ENCODE peak calls at places on chromosomes 7 and 10, in ten cellular contexts. D is HL-60; J is neuronal stem cell; I is right cardiac atrium; R is mammary epithelial cell; X is CD8-positive, alpha-beta T cell; S is fibroblast of lung; K is H9; Z is left ventricle myocardium inferior; N is upper lobe of right lung. P is an unnamed sample. For H3K27me3, the result is how much of the 10 kb centered on the place peaks cover.

GRCh38 chr10:78763651-78764395 is 304.9 kb upstream of the ZMIZ1 start:
- DNase-seq in D (no peak), J (no peak), I (peak), R (no peak), X (no peak), S (no peak), K (no peak), Z (peak), N (peak), P (no peak)

GRCh38 chr10:34474060-34474376 is 341.1 kb downstream of the PARD3 start:
- DNase-seq in D (no peak), J (no peak), I (no peak), R (peak), X (no peak), S (peak), K (no peak), Z (no peak), N (no peak), P (no peak)

GRCh38 chr10:112739219-112739969 is 210.7 kb upstream of the TCF7L2 start:
- DNase-seq in D (no peak), J (no peak), I (no peak), R (no peak), X (no peak), S (no peak), K (no peak), Z (no peak), N (no peak), P (no peak)

GRCh38 chr7:144519900-144520299 is 116.4 kb upstream of the NOBOX start:
- DNase-seq in D (no peak), J (no peak), I (no peak), R (no peak), X (no peak), S (no peak), K (no peak), Z (no peak), N (no peak), P (no peak)

GRCh38 chr7:7425321-7425720 is 110.4 kb downstream of the COL28A1 start:
- DNase-seq in D (no peak), J (no peak), I (no peak), R (no peak), X (no peak), S (no peak), K (no peak), Z (no peak), N (no peak), P (no peak)

GRCh38 chr7:129902788-129903422 is 49.9 kb downstream of the UBE2H start:
- DNase-seq in D (no peak), J (no peak), I (no peak), R (no peak), X (no peak), S (peak), K (no peak), Z (no peak), N (no peak), P (no peak)

GRCh38 chr7:136045181-136045580 is 68.0 kb upstream of the MTPN start:
- DNase-seq in D (no peak), J (no peak), I (no peak), R (no peak), X (no peak), S (no peak), K (no peak), Z (no peak), N (no peak), P (no peak)

GRCh38 chr10:29096303-29096824 is 192.5 kb upstream of the LYZL1 start:
- DNase-seq in D (no peak), J (no peak), I (no peak), R (no peak), X (no peak), S (no peak), K (no peak), Z (no peak), N (no peak), P (no peak)

GRCh38 chr10:132321726-132322125 is 10.3 kb upstream of the LRRC27 start:
- DNase-seq in D (no peak), J (no peak), I (peak), R (no peak), X (no peak), S (no peak), K (no peak), Z (no peak), N (peak), P (no peak)

GRCh38 chr10:86900955-86901354 is 56.5 kb downstream of the MMRN2 start:
- DNase-seq in D (no peak), J (no peak), I (peak), R (no peak), X (no peak), S (peak), K (no peak), Z (peak), N (peak), P (no peak)

GRCh38 chr7:149787428-149788299 is 14.3 kb upstream of the ZNF467 start:
- DNase-seq in D (no peak), J (no peak), I (peak), R (no peak), X (no peak), S (no peak), K (peak), Z (no peak), N (no peak), P (no peak)

GRCh38 chr7:5699951-5700384 is 81.5 kb downstream of the RNF216 start:
- DNase-seq in D (no peak), J (no peak), I (no peak), R (peak), X (peak), S (peak), K (no peak), Z (no peak), N (no peak), P (no peak)

GRCh38 chr7:142629588-142630260 is 119.5 kb upstream of the PRSS1 start:
- DNase-seq in D (no peak), J (no peak), I (no peak), R (no peak), X (no peak), S (peak), K (no peak), Z (no peak), N (no peak), P (peak)

GRCh38 chr10:86306628-86307278 is 59.8 kb downstream of the GRID1 start:
- DNase-seq in D (no peak), J (peak), I (no peak), R (peak), X (no peak), S (peak), K (no peak), Z (no peak), N (peak), P (no peak)

GRCh38 chr7:158829342-158830210 is at the start of gene ESYT2:
- DNase-seq in D (peak), J (peak), I (peak), R (peak), X (peak), S (peak), K (peak), Z (peak), N (peak), P (peak)

GRCh38 chr10:29532256-29532878 is 102.4 kb downstream of the SVIL start:
- DNase-seq in D (no peak), J (no peak), I (no peak), R (no peak), X (no peak), S (no peak), K (no peak), Z (no peak), N (no peak), P (no peak)

GRCh38 chr7:111086532-111086931 is 4.4 kb upstream of the LRRN3 start:
- DNase-seq in D (no peak), J (no peak), I (no peak), R (no peak), X (no peak), S (peak), K (no peak), Z (no peak), N (no peak), P (no peak)

GRCh38 chr7:137606061-137606674 is 240.6 kb downstream of the DGKI start:
- DNase-seq in D (no peak), J (no peak), I (no peak), R (peak), X (no peak), S (peak), K (no peak), Z (no peak), N (no peak), P (peak)

GRCh38 chr7:45978010-45978681 is 57.1 kb upstream of the IGFBP3 start:
- DNase-seq in D (peak), J (peak), I (no peak), R (peak), X (no peak), S (peak), K (peak), Z (no peak), N (no peak), P (peak)

GRCh38 chr7:115749924-115750323 is 280.6 kb downstream of the TFEC start:
- DNase-seq in D (no peak), J (no peak), I (no peak), R (no peak), X (no peak), S (peak), K (no peak), Z (no peak), N (peak), P (no peak)

GRCh38 chr7:81339946-81340345 is 421.1 kb upstream of the SEMA3C start:
- DNase-seq in D (no peak), J (no peak), I (no peak), R (no peak), X (no peak), S (no peak), K (no peak), Z (no peak), N (no peak), P (peak)

GRCh38 chr7:129702761-129703338 is 91.3 kb downstream of the NRF1 start:
- DNase-seq in D (no peak), J (no peak), I (no peak), R (no peak), X (no peak), S (peak), K (no peak), Z (no peak), N (no peak), P (no peak)

GRCh38 chr10:70378122-70378521 is 4.3 kb downstream of the LRRC20 start:
- DNase-seq in D (no peak), J (no peak), I (no peak), R (peak), X (no peak), S (peak), K (no peak), Z (no peak), N (no peak), P (peak)

GRCh38 chr10:86339226-86339865 is 27.2 kb downstream of the GRID1 start:
- DNase-seq in D (no peak), J (no peak), I (peak), R (no peak), X (no peak), S (no peak), K (no peak), Z (no peak), N (peak), P (no peak)

GRCh38 chr10:60425392-60426110 is 35.9 kb upstream of the ANK3 start:
- DNase-seq in D (no peak), J (no peak), I (no peak), R (no peak), X (no peak), S (peak), K (no peak), Z (no peak), N (no peak), P (no peak)

GRCh38 chr7:101832681-101833375 is 15.4 kb downstream of the CUX1 start:
- DNase-seq in D (no peak), J (no peak), I (no peak), R (no peak), X (no peak), S (no peak), K (no peak), Z (no peak), N (peak), P (no peak)

GRCh38 chr10:27659786-27660185 is 85.8 kb downstream of the MKX start:
- DNase-seq in D (no peak), J (no peak), I (no peak), R (no peak), X (no peak), S (peak), K (no peak), Z (no peak), N (no peak), P (no peak)

GRCh38 chr10:128307819-128308218 is 181.6 kb upstream of the MKI67 start:
- DNase-seq in D (no peak), J (no peak), I (no peak), R (no peak), X (no peak), S (no peak), K (peak), Z (no peak), N (no peak), P (no peak)

GRCh38 chr7:108413337-108413736 is 42.9 kb downstream of the NRCAM start:
- DNase-seq in D (no peak), J (no peak), I (no peak), R (no peak), X (no peak), S (no peak), K (no peak), Z (no peak), N (no peak), P (no peak)

GRCh38 chr7:74097937-74098614 is 14.5 kb downstream of the LIMK1 start:
- DNase-seq in D (no peak), J (no peak), I (no peak), R (peak), X (no peak), S (peak), K (no peak), Z (no peak), N (no peak), P (peak)

GRCh38 chr7:78350926-78351325 is 552.4 kb downstream of the PHTF2 start:
- DNase-seq in D (no peak), J (no peak), I (no peak), R (no peak), X (no peak), S (no peak), K (no peak), Z (no peak), N (no peak), P (no peak)

GRCh38 chr10:70890917-70891431 is 2.6 kb upstream of the PCBD1 start:
- DNase-seq in D (no peak), J (no peak), I (peak), R (no peak), X (no peak), S (no peak), K (peak), Z (peak), N (no peak), P (no peak)

GRCh38 chr10:80168679-80169380 is 36.3 kb downstream of the PLAC9 start:
- DNase-seq in D (no peak), J (no peak), I (no peak), R (no peak), X (no peak), S (no peak), K (peak), Z (no peak), N (no peak), P (no peak)

GRCh38 chr7:155692317-155692716 is 47.9 kb downstream of the RBM33 start:
- DNase-seq in D (no peak), J (no peak), I (no peak), R (no peak), X (no peak), S (no peak), K (no peak), Z (no peak), N (no peak), P (no peak)

GRCh38 chr7:155698633-155699032 is 54.2 kb downstream of the RBM33 start:
- DNase-seq in D (no peak), J (no peak), I (no peak), R (no peak), X (no peak), S (no peak), K (no peak), Z (no peak), N (no peak), P (no peak)

GRCh38 chr7:155694846-155695245 is 50.4 kb downstream of the RBM33 start:
- DNase-seq in D (no peak), J (no peak), I (no peak), R (peak), X (no peak), S (peak), K (no peak), Z (no peak), N (no peak), P (no peak)

GRCh38 chr7:155696747-155697146 is 52.3 kb downstream of the RBM33 start:
- DNase-seq in D (no peak), J (no peak), I (no peak), R (no peak), X (no peak), S (no peak), K (no peak), Z (no peak), N (no peak), P (no peak)

GRCh38 chr7:155693826-155694225 is 49.4 kb downstream of the RBM33 start:
- DNase-seq in D (no peak), J (no peak), I (no peak), R (no peak), X (no peak), S (no peak), K (no peak), Z (no peak), N (no peak), P (no peak)
- H3K27me3 ChIP-seq in D (under half), J (under half), I (under half), R (under half), X (under half), S (under half), K (under half), Z (under half), N (under half), P (under half)

DNA sequence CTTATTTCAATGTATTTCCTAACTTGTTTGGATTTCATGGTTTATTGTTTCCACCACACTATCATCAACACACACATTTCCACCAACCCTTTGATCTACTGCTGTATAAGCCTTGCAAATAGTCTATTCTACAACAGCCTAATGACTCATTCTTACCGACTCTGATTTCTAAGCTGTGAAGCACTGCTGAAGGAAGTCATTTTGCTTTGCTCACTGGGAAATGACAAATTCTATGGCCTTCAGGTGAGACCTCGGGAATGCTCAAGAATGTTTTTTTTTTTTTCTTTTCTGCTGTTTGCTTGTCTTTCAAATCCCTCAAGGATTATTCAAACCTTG is 30.1 kb upstream of the INHBA start:
- DNase-seq in D (no peak), J (no peak), I (no peak), R (peak), X (no peak), S (peak), K (no peak), Z (no peak), N (no peak), P (no peak)
- H3K27me3 ChIP-seq in D (under half), J (under half), I (under half), R (under half), X (under half), S (under half), K (under half), Z (under half), N (under half), P (under half)

DNA sequence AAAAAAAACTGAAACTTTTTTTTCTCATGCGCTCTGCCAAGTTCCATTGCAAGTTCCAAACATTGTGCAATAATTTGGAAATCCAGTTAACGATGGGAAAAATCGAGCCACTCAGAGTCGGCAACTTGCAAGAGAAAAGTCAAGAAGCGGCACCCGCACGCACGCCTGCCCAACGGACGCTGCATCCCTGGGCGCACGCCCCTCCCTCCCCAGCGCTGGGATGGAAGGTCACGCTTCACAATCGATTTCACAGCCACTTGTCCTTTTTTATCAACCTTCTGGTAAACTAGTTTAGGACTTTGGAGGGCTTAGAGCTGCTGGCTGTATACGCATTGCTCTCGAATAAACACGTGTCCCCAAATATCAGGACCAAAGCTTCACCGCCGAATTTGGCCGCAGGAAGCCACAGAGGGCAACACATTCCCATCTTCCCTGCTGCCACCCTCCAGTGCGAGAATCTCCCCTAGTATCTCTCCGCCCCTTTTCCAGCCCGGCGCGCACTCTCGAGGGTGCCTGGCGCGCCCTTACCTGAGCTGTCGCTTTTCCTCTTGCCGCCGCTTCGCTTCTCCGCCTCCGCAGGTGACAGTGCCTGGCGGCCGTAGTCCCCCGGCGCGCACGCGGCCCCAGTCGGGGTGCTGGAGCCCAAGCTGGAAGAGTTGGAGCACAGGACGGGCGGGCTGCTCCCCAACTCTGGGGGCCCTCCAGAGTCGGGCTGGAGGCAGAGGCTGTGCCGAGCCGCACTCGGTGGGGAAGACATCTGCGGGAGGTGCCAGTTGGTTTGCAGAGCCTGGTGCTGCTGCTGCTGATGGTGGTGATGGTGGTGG is 913 bp downstream of the MEOX2 start:
- DNase-seq in D (no peak), J (peak), I (peak), R (peak), X (no peak), S (peak), K (peak), Z (peak), N (no peak), P (peak)
- H3K27me3 ChIP-seq in D (under half), J (half or more), I (under half), R (under half), X (under half), S (under half), K (under half), Z (half or more), N (under half), P (under half)

GRCh38 chr10:115163129-115163528 is 70.0 kb downstream of the ATRNL1 start:
- DNase-seq in D (no peak), J (no peak), I (no peak), R (no peak), X (no peak), S (no peak), K (no peak), Z (no peak), N (no peak), P (no peak)
- H3K27me3 ChIP-seq in D (under half), J (under half), I (under half), R (under half), X (under half), S (under half), K (under half), Z (under half), N (under half), P (under half)

P was measured in BJ.